ENCODE peak calls at places on chromosomes 11 and 22, in eight cellular contexts. K is heart right ventricle, S is upper lobe of right lung, W is HFF-Myc, O is IMR-90, D is psoas muscle, E is testis, V is right atrium auricular region. I is an unnamed sample.

GRCh38 chr22:49155809-49156580 is 671.7 kb downstream of the BRD1 start:
- DNase-seq in K (no peak), S (no peak), W (no peak), O (no peak), D (no peak), E (no peak), V (no peak), I (no peak)

GRCh38 chr11:65639623-65640482 is 2.0 kb downstream of the SIPA1 start:
- DNase-seq in K (no peak), S (no peak), W (no peak), O (no peak), D (no peak), E (no peak), V (no peak), I (no peak)

GRCh38 chr11:21988477-21988876 is 204.4 kb upstream of the ANO5 start:
- DNase-seq in K (no peak), S (no peak), W (no peak), O (no peak), D (no peak), E (no peak), V (no peak), I (no peak)

GRCh38 chr22:23225724-23226496 is 45.6 kb downstream of the BCR start:
- DNase-seq in K (peak), S (peak), W (no peak), O (no peak), D (peak), E (no peak), V (no peak), I (no peak)

GRCh38 chr11:35045219-35045819 is 93.7 kb upstream of the CD44 start:
- DNase-seq in K (no peak), S (no peak), W (no peak), O (no peak), D (no peak), E (no peak), V (no peak), I (no peak)

GRCh38 chr11:7677071-7677470 is 3.8 kb upstream of the CYB5R2 start:
- DNase-seq in K (no peak), S (no peak), W (no peak), O (peak), D (no peak), E (no peak), V (no peak), I (peak)

GRCh38 chr22:24521791-24522245 is 26.7 kb downstream of the UPB1 start:
- DNase-seq in K (no peak), S (peak), W (no peak), O (peak), D (no peak), E (peak), V (no peak), I (no peak)

GRCh38 chr22:20206709-20207215 is 55.9 kb upstream of the CCDC188 start:
- DNase-seq in K (no peak), S (peak), W (no peak), O (peak), D (no peak), E (no peak), V (no peak), I (no peak)

GRCh38 chr22:50569041-50569459 is 6.3 kb upstream of the SYCE3 start:
- DNase-seq in K (no peak), S (no peak), W (no peak), O (no peak), D (no peak), E (no peak), V (no peak), I (no peak)

GRCh38 chr22:16914006-16914405 is 88.8 kb upstream of the XKR3 start:
- DNase-seq in K (no peak), S (no peak), W (no peak), O (no peak), D (no peak), E (no peak), V (no peak), I (no peak)

GRCh38 chr11:61011950-61012830 is 40.7 kb downstream of the CD6 start:
- DNase-seq in K (no peak), S (no peak), W (no peak), O (peak), D (no peak), E (no peak), V (no peak), I (no peak)

GRCh38 chr11:35304393-35304790 is 115.0 kb downstream of the SLC1A2 start:
- DNase-seq in K (no peak), S (no peak), W (no peak), O (peak), D (no peak), E (no peak), V (no peak), I (peak)

GRCh38 chr22:39405346-39406085 is 5.9 kb downstream of the TAB1 start:
- DNase-seq in K (no peak), S (no peak), W (no peak), O (peak), D (peak), E (peak), V (no peak), I (no peak)

GRCh38 chr11:67053896-67054850 is 2.5 kb upstream of the RHOD start:
- DNase-seq in K (peak), S (peak), W (no peak), O (peak), D (peak), E (peak), V (no peak), I (peak)

GRCh38 chr22:46066691-46067090 is 83.6 kb upstream of the PPARA start:
- DNase-seq in K (peak), S (peak), W (no peak), O (no peak), D (no peak), E (peak), V (no peak), I (no peak)

GRCh38 chr11:86162257-86162656 is 82.3 kb upstream of the EED start:
- DNase-seq in K (no peak), S (no peak), W (peak), O (peak), D (peak), E (peak), V (peak), I (peak)

GRCh38 chr11:73294604-73295003 is 13.5 kb upstream of the ARHGEF17 start:
- DNase-seq in K (no peak), S (no peak), W (no peak), O (no peak), D (no peak), E (no peak), V (no peak), I (no peak)

GRCh38 chr11:83051760-83052671 is 19.7 kb downstream of the RAB30 start:
- DNase-seq in K (peak), S (no peak), W (peak), O (peak), D (peak), E (peak), V (no peak), I (peak)

GRCh38 chr22:25942989-25943411 is 201.0 kb downstream of the MYO18B start:
- DNase-seq in K (peak), S (no peak), W (no peak), O (no peak), D (peak), E (no peak), V (no peak), I (no peak)

GRCh38 chr22:25942126-25942988 is 200.4 kb downstream of the MYO18B start:
- DNase-seq in K (no peak), S (no peak), W (no peak), O (no peak), D (no peak), E (no peak), V (no peak), I (no peak)

GRCh38 chr22:25940479-25940878 is 198.5 kb downstream of the MYO18B start:
- DNase-seq in K (no peak), S (no peak), W (no peak), O (no peak), D (no peak), E (no peak), V (no peak), I (no peak)

GRCh38 chr22:25939384-25939783 is 197.4 kb downstream of the MYO18B start:
- DNase-seq in K (no peak), S (no peak), W (no peak), O (no peak), D (no peak), E (no peak), V (no peak), I (no peak)

GRCh38 chr22:25941365-25941960 is 199.5 kb downstream of the MYO18B start:
- DNase-seq in K (no peak), S (no peak), W (no peak), O (no peak), D (no peak), E (no peak), V (no peak), I (no peak)
- TF ChIP-seq CTCF in K (no peak), S (no peak), W (no peak), O (no peak), D (no peak), E (no peak), V (no peak), I (no peak)

GRCh38 chr22:40463727-40464126 is 93.3 kb downstream of the SGSM3 start:
- DNase-seq in K (no peak), S (no peak), W (no peak), O (no peak), D (no peak), E (no peak), V (no peak), I (no peak)

GRCh38 chr22:40466976-40467375 is 96.6 kb downstream of the SGSM3 start:
- DNase-seq in K (no peak), S (no peak), W (no peak), O (no peak), D (no peak), E (no peak), V (no peak), I (no peak)

GRCh38 chr22:40462195-40462988 is 92.0 kb downstream of the SGSM3 start:
- DNase-seq in K (no peak), S (no peak), W (no peak), O (no peak), D (no peak), E (peak), V (no peak), I (no peak)

GRCh38 chr22:40463017-40463631 is 92.7 kb downstream of the SGSM3 start:
- DNase-seq in K (no peak), S (no peak), W (no peak), O (no peak), D (no peak), E (no peak), V (no peak), I (no peak)
- H3K4me3 ChIP-seq in K (no peak), S (peak), W (no peak), O (no peak), D (peak), E (no peak), V (peak), I (no peak)

GRCh38 chr11:124415356-124415923 is 9.2 kb downstream of the OR8B4 start:
- DNase-seq in K (no peak), S (no peak), W (peak), O (peak), D (no peak), E (no peak), V (no peak), I (peak)
- TF ChIP-seq CTCF in K (peak), S (peak), W (peak), O (peak), D (peak), E (no peak), V (peak), I (peak)

GRCh38 chr11:117197516-117198456 is 1.4 kb upstream of the TAGLN start:
- DNase-seq in K (peak), S (no peak), W (no peak), O (peak), D (no peak), E (no peak), V (no peak), I (no peak)

GRCh38 chr11:117198613-117199012 is 557 bp upstream of the TAGLN start:
- DNase-seq in K (peak), S (no peak), W (no peak), O (no peak), D (no peak), E (no peak), V (no peak), I (no peak)

GRCh38 chr11:117199916-117200812 is 994 bp downstream of the TAGLN start:
- DNase-seq in K (peak), S (no peak), W (no peak), O (no peak), D (no peak), E (no peak), V (no peak), I (no peak)

GRCh38 chr11:117200813-117201515 is 1.8 kb downstream of the TAGLN start:
- DNase-seq in K (no peak), S (no peak), W (no peak), O (peak), D (no peak), E (no peak), V (no peak), I (no peak)

DNA sequence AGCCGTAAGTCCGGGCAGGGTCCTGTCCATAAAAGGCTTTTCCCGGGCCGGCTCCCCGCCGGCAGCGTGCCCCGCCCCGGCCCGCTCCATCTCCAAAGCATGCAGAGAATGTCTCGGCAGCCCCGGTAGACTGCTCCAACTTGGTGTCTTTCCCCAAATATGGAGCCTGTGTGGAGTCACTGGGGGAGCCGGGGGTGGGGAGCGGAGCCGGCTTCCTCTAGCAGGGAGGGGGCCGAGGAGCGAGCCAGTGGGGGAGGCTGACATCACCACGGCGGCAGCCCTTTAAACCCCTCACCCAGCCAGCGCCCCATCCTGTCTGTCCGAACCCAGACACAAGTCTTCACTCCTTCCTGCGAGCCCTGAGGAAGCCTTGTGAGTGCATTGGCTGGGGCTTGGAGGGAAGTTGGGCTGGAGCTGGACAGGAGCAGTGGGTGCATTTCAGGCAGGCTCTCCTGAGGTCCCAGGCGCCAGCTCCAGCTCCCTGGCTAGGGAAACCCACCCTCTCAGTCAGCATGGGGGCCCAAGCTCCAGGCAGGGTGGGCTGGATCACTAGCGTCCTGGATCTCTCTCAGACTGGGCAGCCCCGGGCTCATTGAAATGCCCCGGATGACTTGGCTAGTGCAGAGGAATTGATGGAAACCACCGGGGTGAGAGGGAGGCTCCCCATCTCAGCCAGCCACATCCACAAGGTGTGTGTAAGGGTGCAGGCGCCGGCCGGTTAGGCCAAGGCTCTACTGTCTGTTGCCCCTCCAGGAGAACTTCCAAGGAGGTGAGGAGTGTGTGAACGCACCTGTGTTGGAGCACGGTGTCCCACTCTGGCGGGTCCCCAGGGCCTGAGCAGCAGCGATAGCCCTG is at the start of gene TAGLN:
- DNase-seq in K (peak), S (peak), W (no peak), O (peak), D (peak), E (peak), V (peak), I (peak)
- H3K4me3 ChIP-seq in K (peak), S (peak), W (peak), O (peak), D (peak), E (peak), V (peak), I (peak)

GRCh38 chr22:29813563-29813962 is 24.5 kb downstream of the ASCC2 start:
- DNase-seq in K (no peak), S (no peak), W (no peak), O (no peak), D (no peak), E (no peak), V (no peak), I (no peak)
- TF ChIP-seq CTCF in K (no peak), S (no peak), W (no peak), O (peak), D (no peak), E (no peak), V (no peak), I (no peak)

GRCh38 chr11:63574856-63575602 is 11.8 kb upstream of the PLAAT2 start:
- DNase-seq in K (no peak), S (no peak), W (no peak), O (peak), D (peak), E (peak), V (peak), I (no peak)
- H3K4me3 ChIP-seq in K (peak), S (peak), W (no peak), O (peak), D (peak), E (peak), V (peak), I (peak)

DNA sequence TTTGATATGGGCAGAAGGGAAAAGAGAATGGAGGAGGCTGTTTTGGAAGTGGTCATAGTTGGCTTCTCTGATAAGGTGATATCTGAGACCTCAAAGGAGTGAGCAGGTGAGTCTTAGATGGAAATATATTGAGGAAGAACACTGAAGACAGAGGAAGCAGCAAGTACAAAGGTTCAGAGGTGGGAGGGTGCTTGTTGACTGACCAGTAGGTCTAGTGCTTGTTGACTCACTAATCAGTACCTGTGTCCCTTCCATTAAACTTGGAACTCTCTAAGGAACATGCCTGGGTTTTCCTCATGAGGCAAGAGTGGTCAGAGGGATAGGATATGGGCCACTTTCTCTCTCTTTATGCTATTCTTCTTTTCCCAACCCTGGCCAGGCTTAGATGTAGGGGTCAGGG is 25.6 kb upstream of the GLYATL1 start:
- DNase-seq in K (no peak), S (no peak), W (no peak), O (no peak), D (no peak), E (no peak), V (no peak), I (no peak)
- TF ChIP-seq CTCF in K (no peak), S (no peak), W (no peak), O (no peak), D (no peak), E (no peak), V (no peak), I (no peak)

GRCh38 chr11:128509990-128510389 is 77.4 kb downstream of the ETS1 start:
- DNase-seq in K (no peak), S (no peak), W (no peak), O (peak), D (no peak), E (no peak), V (no peak), I (no peak)

GRCh38 chr11:128513915-128514681 is 73.3 kb downstream of the ETS1 start:
- DNase-seq in K (no peak), S (no peak), W (no peak), O (no peak), D (no peak), E (no peak), V (no peak), I (no peak)

GRCh38 chr11:128515086-128515485 is 72.3 kb downstream of the ETS1 start:
- DNase-seq in K (no peak), S (no peak), W (no peak), O (no peak), D (no peak), E (no peak), V (no peak), I (no peak)

GRCh38 chr11:128511712-128512111 is 75.6 kb downstream of the ETS1 start:
- DNase-seq in K (no peak), S (no peak), W (no peak), O (no peak), D (no peak), E (no peak), V (no peak), I (no peak)

GRCh38 chr11:128512478-128513127 is 74.8 kb downstream of the ETS1 start:
- DNase-seq in K (no peak), S (no peak), W (no peak), O (no peak), D (no peak), E (no peak), V (no peak), I (no peak)
- H3K4me3 ChIP-seq in K (no peak), S (peak), W (no peak), O (no peak), D (no peak), E (no peak), V (no peak), I (no peak)

GRCh38 chr11:133041928-133042890 is 490.1 kb downstream of the OPCML start:
- DNase-seq in K (no peak), S (no peak), W (no peak), O (no peak), D (no peak), E (no peak), V (no peak), I (no peak)
- TF ChIP-seq CTCF in K (no peak), S (no peak), W (no peak), O (no peak), D (no peak), E (no peak), V (no peak), I (no peak)

I was measured in AG09309.